ENCODE peak calls at places on chromosomes 3 and 15, in five cellular contexts. P is kidney, F is fibroblast of mammary gland, R is amniotic stem cell, L is HFF-Myc. G is an unnamed sample.

GRCh38 chr3:179244874-179245273 is 6.0 kb downstream of the KCNMB3 start:
- DNase-seq in P (no peak), F (no peak), R (no peak), L (no peak), G (no peak)

GRCh38 chr3:156677120-156677479 is 2.7 kb downstream of the TIPARP start:
- DNase-seq in P (no peak), F (no peak), R (no peak), L (no peak), G (no peak)

GRCh38 chr15:28989239-28989830 is 103.6 kb downstream of the APBA2 start:
- DNase-seq in P (no peak), F (no peak), R (no peak), L (no peak), G (no peak)

GRCh38 chr15:43483306-43484128 is 9.4 kb downstream of the TP53BP1 start:
- DNase-seq in P (no peak), F (peak), R (no peak), L (no peak), G (peak)

GRCh38 chr3:149965278-149965677 is 5.4 kb downstream of the PFN2 start:
- DNase-seq in P (no peak), F (peak), R (no peak), L (no peak), G (peak)

GRCh38 chr3:100057716-100058575 is 56.4 kb downstream of the FILIP1L start:
- DNase-seq in P (no peak), F (peak), R (no peak), L (no peak), G (peak)

GRCh38 chr3:175338775-175339535 is 479.8 kb downstream of the NAALADL2 start:
- DNase-seq in P (no peak), F (peak), R (no peak), L (peak), G (peak)

GRCh38 chr3:149969110-149969944 is 1.4 kb downstream of the PFN2 start:
- DNase-seq in P (no peak), F (peak), R (peak), L (peak), G (peak)

GRCh38 chr15:52217186-52217585 is 26.0 kb upstream of the GNB5 start:
- DNase-seq in P (no peak), F (no peak), R (no peak), L (no peak), G (no peak)

GRCh38 chr3:158802399-158803023 is 657 bp downstream of the MFSD1 start:
- DNase-seq in P (no peak), F (peak), R (no peak), L (no peak), G (no peak)

GRCh38 chr15:71925145-71925544 is 114.8 kb downstream of the NR2E3 start:
- DNase-seq in P (no peak), F (no peak), R (no peak), L (no peak), G (no peak)

GRCh38 chr3:169100616-169101015 is 562.9 kb downstream of the MECOM start:
- DNase-seq in P (no peak), F (no peak), R (no peak), L (no peak), G (no peak)

GRCh38 chr15:40103124-40103858 is 5.4 kb downstream of the BMF start:
- DNase-seq in P (peak), F (peak), R (no peak), L (no peak), G (peak)

GRCh38 chr15:77329202-77329601 is 90.7 kb downstream of the PEAK1 start:
- DNase-seq in P (no peak), F (peak), R (no peak), L (no peak), G (no peak)

GRCh38 chr15:101029971-101030661 is 111.0 kb downstream of the LRRK1 start:
- DNase-seq in P (peak), F (no peak), R (no peak), L (no peak), G (no peak)